ENCODE peak calls at places on chromosomes 4 and X, in ten cellular contexts. L is activated CD4-positive, alpha-beta T cell treated with anti-CD3 and anti-CD28 coated beads, Interleukin-2, amount 50 U/mL, for 24 hours; A is upper lobe of right lung; Z is A673; B is SW480; O is fibroblast of mammary gland; V is ecto neural progenitor cell; I is stimulated activated CD4-positive, alpha-beta T cell treated with anti-CD3 and anti-CD28 coated beads, Interleukin-4, amount 100 ng/mL, for 1 hour; X is activated effector memory CD4-positive, alpha-beta T cell treated with anti-CD3 and anti-CD28 coated beads, Interleukin-2, amount 50 U/mL, for 16 hours; J is effector CD4-positive, alpha-beta T cell. Y is an unnamed sample.
A peak's percentile ranks its signal among the peaks of the same experiment; 100 is the strongest.

GRCh38 chrX:24169211-24169610 is 19.7 kb downstream of the ZFX start:
- DNase-seq in J (no peak), I (no peak), O (peak; percentile 44), X (no peak), V (no peak), Z (no peak), A (no peak), B (no peak), L (no peak), Y (no peak)

GRCh38 chr4:87108142-87108546 is 112.3 kb downstream of the KLHL8 start:
- DNase-seq in L (no peak), O (peak; percentile 95), Z (peak; percentile 63), A (no peak), I (no peak), B (peak; percentile 71), X (no peak), V (no peak), J (no peak), Y (no peak)

GRCh38 chrX:129723511-129723910 is 15.3 kb upstream of the XPNPEP2 start:
- DNase-seq in X (no peak), B (no peak), I (no peak), V (no peak), J (no peak), A (no peak), L (no peak), O (no peak), Z (no peak), Y (no peak)

GRCh38 chr4:187944179-187944578 is 51.4 kb upstream of the ZFP42 start:
- DNase-seq in O (no peak), J (no peak), L (no peak), X (no peak), I (no peak), A (no peak), B (no peak), Z (no peak), V (no peak), Y (no peak)

GRCh38 chr4:141037441-141037840 is 95.8 kb downstream of the RNF150 start:
- DNase-seq in I (no peak), O (no peak), X (no peak), V (no peak), J (no peak), B (no peak), Z (no peak), A (no peak), L (no peak), Y (no peak)

GRCh38 chr4:41734366-41734765 is 14.2 kb downstream of the PHOX2B start:
- DNase-seq in A (no peak), Z (no peak), L (no peak), V (no peak), I (no peak), X (no peak), B (no peak), J (no peak), O (no peak), Y (no peak)

GRCh38 chrX:45851434-45851991 is 650.8 kb upstream of the DIPK2B start:
- DNase-seq in L (peak; percentile 43), O (no peak), B (peak; percentile 70), I (peak; percentile 68), V (peak; percentile 74), X (peak; percentile 85), A (peak; percentile 71), Z (peak; percentile 75), J (peak; percentile 21), Y (peak; percentile 27)

GRCh38 chr4:118047043-118047442 is 12.8 kb downstream of the NDST3 start:
- DNase-seq in V (no peak), B (no peak), J (no peak), Z (no peak), A (no peak), O (no peak), I (no peak), L (no peak), X (no peak), Y (no peak)

GRCh38 chr4:25563071-25563564 is 92.5 kb upstream of the SLC34A2 start:
- DNase-seq in L (no peak), A (peak; percentile 83), I (no peak), X (no peak), V (no peak), J (no peak), O (no peak), Z (no peak), B (no peak), Y (no peak)

GRCh38 chr4:184028571-184028996 is 123.5 kb downstream of the STOX2 start:
- DNase-seq in J (no peak), X (peak; percentile 66), Z (no peak), I (peak; percentile 8), B (no peak), V (no peak), A (peak; percentile 67), O (no peak), L (no peak), Y (no peak)

GRCh38 chr4:18033111-18034085 is 11.8 kb upstream of the LCORL start:
- DNase-seq in O (peak; percentile 86), I (no peak), V (no peak), B (no peak), J (no peak), X (no peak), L (no peak), A (no peak), Z (no peak), Y (no peak)

GRCh38 chr4:3257125-3257690 is 8.2 kb downstream of the MSANTD1 start:
- DNase-seq in X (peak; percentile 50), O (no peak), J (no peak), A (peak; percentile 40), V (no peak), I (no peak), Z (no peak), B (no peak), L (no peak), Y (peak; percentile 32)